ENCODE peak calls at places on chromosomes 6 and 20, in seven cellular contexts. One of them, this sample, is unnamed.

GRCh38 chr20:63411898-63412631 is 50.9 kb upstream of the CHRNA4 start:
- DNase-seq in cardiac muscle cell: no peak
- DNase-seq in adrenal gland: no peak
- DNase-seq in fibroblast of pulmonary artery: no peak
- DNase-seq in GM10248: no peak
- DNase-seq in tibial artery: no peak
- DNase-seq in heart left ventricle: no peak
- DNase-seq in this sample: no peak

GRCh38 chr6:113564401-113565161 is 292.6 kb upstream of the MARCKS start:
- DNase-seq in heart left ventricle: peak
- DNase-seq in GM10248: no peak
- DNase-seq in tibial artery: peak
- DNase-seq in cardiac muscle cell: peak
- DNase-seq in adrenal gland: peak
- DNase-seq in fibroblast of pulmonary artery: peak
- DNase-seq in this sample: peak

GRCh38 chr20:39112196-39112743 is 150.1 kb downstream of the DHX35 start:
- DNase-seq in heart left ventricle: no peak
- DNase-seq in cardiac muscle cell: peak
- DNase-seq in fibroblast of pulmonary artery: peak
- DNase-seq in GM10248: peak
- DNase-seq in adrenal gland: peak
- DNase-seq in tibial artery: no peak
- DNase-seq in this sample: peak

GRCh38 chr20:47336013-47336754 is 20.3 kb downstream of the ZMYND8 start:
- DNase-seq in tibial artery: no peak
- DNase-seq in adrenal gland: peak
- DNase-seq in heart left ventricle: no peak
- DNase-seq in fibroblast of pulmonary artery: peak
- DNase-seq in cardiac muscle cell: peak
- DNase-seq in GM10248: no peak
- DNase-seq in this sample: peak

GRCh38 chr20:9408422-9409300 is 105.7 kb upstream of the LAMP5 start:
- DNase-seq in adrenal gland: no peak
- DNase-seq in tibial artery: no peak
- DNase-seq in GM10248: no peak
- DNase-seq in fibroblast of pulmonary artery: peak
- DNase-seq in cardiac muscle cell: peak
- DNase-seq in heart left ventricle: no peak
- DNase-seq in this sample: peak

GRCh38 chr6:1325471-1326309 is 13.8 kb downstream of the FOXQ1 start:
- DNase-seq in GM10248: no peak
- DNase-seq in adrenal gland: no peak
- DNase-seq in tibial artery: no peak
- DNase-seq in fibroblast of pulmonary artery: peak
- DNase-seq in cardiac muscle cell: peak
- DNase-seq in heart left ventricle: no peak
- DNase-seq in this sample: peak

GRCh38 chr6:36643967-36644366 is 34.5 kb upstream of the CDKN1A start:
- DNase-seq in GM10248: no peak
- DNase-seq in fibroblast of pulmonary artery: no peak
- DNase-seq in tibial artery: no peak
- DNase-seq in adrenal gland: no peak
- DNase-seq in heart left ventricle: no peak
- DNase-seq in cardiac muscle cell: no peak
- DNase-seq in this sample: no peak

GRCh38 chr20:59749293-59749680 is 144.9 kb downstream of the PHACTR3 start:
- DNase-seq in GM10248: no peak
- DNase-seq in cardiac muscle cell: peak
- DNase-seq in fibroblast of pulmonary artery: peak
- DNase-seq in adrenal gland: no peak
- DNase-seq in tibial artery: no peak
- DNase-seq in heart left ventricle: no peak
- DNase-seq in this sample: peak

GRCh38 chr6:55497694-55498093 is 81.3 kb downstream of the HMGCLL1 start:
- DNase-seq in heart left ventricle: no peak
- DNase-seq in fibroblast of pulmonary artery: no peak
- DNase-seq in GM10248: no peak
- DNase-seq in tibial artery: no peak
- DNase-seq in adrenal gland: no peak
- DNase-seq in cardiac muscle cell: no peak
- DNase-seq in this sample: no peak

GRCh38 chr20:50194831-50195523 is 4.3 kb downstream of the CEBPB start:
- DNase-seq in heart left ventricle: peak
- DNase-seq in cardiac muscle cell: peak
- DNase-seq in GM10248: no peak
- DNase-seq in adrenal gland: peak
- DNase-seq in tibial artery: no peak
- DNase-seq in fibroblast of pulmonary artery: peak
- DNase-seq in this sample: no peak

GRCh38 chr6:112690497-112691202 is 343.5 kb downstream of the RFPL4B start:
- DNase-seq in cardiac muscle cell: peak
- DNase-seq in adrenal gland: no peak
- DNase-seq in fibroblast of pulmonary artery: peak
- DNase-seq in heart left ventricle: no peak
- DNase-seq in GM10248: no peak
- DNase-seq in tibial artery: no peak
- DNase-seq in this sample: peak

GRCh38 chr20:5945963-5946362 is 4.4 kb downstream of the TRMT6 start:
- DNase-seq in adrenal gland: no peak
- DNase-seq in fibroblast of pulmonary artery: peak
- DNase-seq in GM10248: no peak
- DNase-seq in tibial artery: no peak
- DNase-seq in cardiac muscle cell: peak
- DNase-seq in heart left ventricle: no peak
- DNase-seq in this sample: peak

GRCh38 chr20:40583195-40583594 is 105.8 kb downstream of the MAFB start:
- DNase-seq in tibial artery: peak
- DNase-seq in adrenal gland: peak
- DNase-seq in GM10248: no peak
- DNase-seq in cardiac muscle cell: no peak
- DNase-seq in heart left ventricle: no peak
- DNase-seq in fibroblast of pulmonary artery: no peak
- DNase-seq in this sample: no peak

GRCh38 chr20:49132995-49133451 is 55.1 kb downstream of the STAU1 start:
- DNase-seq in GM10248: peak
- DNase-seq in adrenal gland: no peak
- DNase-seq in heart left ventricle: no peak
- DNase-seq in cardiac muscle cell: peak
- DNase-seq in tibial artery: no peak
- DNase-seq in fibroblast of pulmonary artery: peak
- DNase-seq in this sample: peak

GRCh38 chr6:80638222-80639055 is 532.0 kb downstream of the BCKDHB start:
- DNase-seq in GM10248: no peak
- DNase-seq in tibial artery: peak
- DNase-seq in heart left ventricle: no peak
- DNase-seq in adrenal gland: peak
- DNase-seq in cardiac muscle cell: peak
- DNase-seq in fibroblast of pulmonary artery: peak
- DNase-seq in this sample: peak

GRCh38 chr6:152050451-152051195 is 243.1 kb downstream of the ESR1 start:
- DNase-seq in tibial artery: no peak
- DNase-seq in fibroblast of pulmonary artery: no peak
- DNase-seq in cardiac muscle cell: no peak
- DNase-seq in GM10248: no peak
- DNase-seq in adrenal gland: no peak
- DNase-seq in heart left ventricle: no peak
- DNase-seq in this sample: peak

GRCh38 chr6:21005816-21006553 is 471.7 kb downstream of the CDKAL1 start:
- DNase-seq in tibial artery: no peak
- DNase-seq in GM10248: no peak
- DNase-seq in adrenal gland: no peak
- DNase-seq in cardiac muscle cell: peak
- DNase-seq in fibroblast of pulmonary artery: peak
- DNase-seq in heart left ventricle: no peak
- DNase-seq in this sample: peak

GRCh38 chr6:109892451-109893435 is 85.4 kb upstream of the GPR6 start:
- DNase-seq in GM10248: no peak
- DNase-seq in tibial artery: no peak
- DNase-seq in adrenal gland: no peak
- DNase-seq in heart left ventricle: no peak
- DNase-seq in fibroblast of pulmonary artery: no peak
- DNase-seq in cardiac muscle cell: no peak
- DNase-seq in this sample: no peak
- TF ChIP-seq CTCF in GM10248: no peak
- TF ChIP-seq CTCF in tibial artery: no peak
- TF ChIP-seq CTCF in adrenal gland: no peak
- TF ChIP-seq CTCF in heart left ventricle: no peak
- TF ChIP-seq CTCF in fibroblast of pulmonary artery: no peak
- TF ChIP-seq CTCF in cardiac muscle cell: no peak
- TF ChIP-seq CTCF in this sample: peak

GRCh38 chr6:30101939-30102700 is 10.8 kb downstream of the TRIM31 start:
- DNase-seq in fibroblast of pulmonary artery: peak
- DNase-seq in tibial artery: peak
- DNase-seq in adrenal gland: peak
- DNase-seq in heart left ventricle: peak
- DNase-seq in GM10248: peak
- DNase-seq in cardiac muscle cell: peak
- DNase-seq in this sample: peak

GRCh38 chr6:30100154-30100553 is 12.7 kb downstream of the TRIM31 start:
- DNase-seq in GM10248: no peak
- DNase-seq in adrenal gland: no peak
- DNase-seq in fibroblast of pulmonary artery: no peak
- DNase-seq in cardiac muscle cell: no peak
- DNase-seq in heart left ventricle: no peak
- DNase-seq in tibial artery: no peak
- DNase-seq in this sample: no peak

GRCh38 chr6:30101423-30101938 is 11.4 kb downstream of the TRIM31 start:
- DNase-seq in tibial artery: no peak
- DNase-seq in GM10248: peak
- DNase-seq in cardiac muscle cell: no peak
- DNase-seq in fibroblast of pulmonary artery: no peak
- DNase-seq in heart left ventricle: no peak
- DNase-seq in adrenal gland: no peak
- DNase-seq in this sample: no peak

GRCh38 chr6:30102701-30103629 is 9.9 kb downstream of the TRIM31 start:
- DNase-seq in adrenal gland: peak
- DNase-seq in heart left ventricle: peak
- DNase-seq in cardiac muscle cell: peak
- DNase-seq in tibial artery: peak
- DNase-seq in GM10248: peak
- DNase-seq in fibroblast of pulmonary artery: peak
- DNase-seq in this sample: peak

DNA sequence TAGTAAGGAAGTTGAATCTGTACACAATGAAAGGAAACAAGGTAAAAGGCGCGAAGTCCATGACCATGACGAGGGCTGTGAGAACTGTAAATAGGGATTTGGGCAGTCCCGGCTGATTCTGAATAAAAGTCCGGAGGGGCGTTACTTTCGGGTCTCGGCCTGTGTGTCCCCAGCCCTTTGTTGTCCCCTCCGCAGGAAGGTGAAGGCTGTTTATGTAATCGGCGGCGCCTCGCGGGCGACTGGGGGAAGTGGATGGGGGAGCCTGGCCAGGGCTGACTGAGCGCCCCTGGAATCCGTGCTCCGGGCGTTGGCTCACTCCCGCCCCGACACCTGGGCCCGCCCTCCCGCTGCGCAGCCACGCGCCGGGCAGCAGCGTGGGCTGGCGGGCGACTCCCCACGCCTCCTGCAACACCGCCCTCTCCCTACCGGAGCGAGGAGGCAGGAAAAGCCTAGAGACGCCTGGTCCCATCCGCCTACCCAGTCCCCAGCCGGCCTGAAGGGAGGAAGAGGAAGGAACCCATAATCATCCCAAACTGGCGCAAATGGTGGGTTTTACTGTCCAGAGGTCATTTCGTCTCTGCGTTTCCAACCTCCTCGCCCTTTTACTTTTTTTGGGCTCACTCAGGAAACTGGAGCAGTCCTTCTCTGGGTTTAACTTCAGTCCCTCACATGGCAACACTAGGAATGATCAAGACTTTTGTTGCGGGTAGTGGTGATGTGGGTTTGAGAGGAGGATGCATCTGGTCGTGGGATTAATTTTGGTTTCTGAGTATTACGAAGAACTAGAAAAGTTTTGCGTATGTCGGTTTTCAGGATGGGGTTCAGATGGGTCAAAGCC is 12.1 kb downstream of the TRIM31 start:
- DNase-seq in GM10248: peak
- DNase-seq in fibroblast of pulmonary artery: no peak
- DNase-seq in adrenal gland: peak
- DNase-seq in tibial artery: no peak
- DNase-seq in heart left ventricle: peak
- DNase-seq in cardiac muscle cell: no peak
- DNase-seq in this sample: no peak
- TF ChIP-seq CTCF in GM10248: no peak
- TF ChIP-seq CTCF in fibroblast of pulmonary artery: no peak
- TF ChIP-seq CTCF in adrenal gland: no peak
- TF ChIP-seq CTCF in tibial artery: no peak
- TF ChIP-seq CTCF in heart left ventricle: no peak
- TF ChIP-seq CTCF in cardiac muscle cell: no peak
- TF ChIP-seq CTCF in this sample: peak

DNA sequence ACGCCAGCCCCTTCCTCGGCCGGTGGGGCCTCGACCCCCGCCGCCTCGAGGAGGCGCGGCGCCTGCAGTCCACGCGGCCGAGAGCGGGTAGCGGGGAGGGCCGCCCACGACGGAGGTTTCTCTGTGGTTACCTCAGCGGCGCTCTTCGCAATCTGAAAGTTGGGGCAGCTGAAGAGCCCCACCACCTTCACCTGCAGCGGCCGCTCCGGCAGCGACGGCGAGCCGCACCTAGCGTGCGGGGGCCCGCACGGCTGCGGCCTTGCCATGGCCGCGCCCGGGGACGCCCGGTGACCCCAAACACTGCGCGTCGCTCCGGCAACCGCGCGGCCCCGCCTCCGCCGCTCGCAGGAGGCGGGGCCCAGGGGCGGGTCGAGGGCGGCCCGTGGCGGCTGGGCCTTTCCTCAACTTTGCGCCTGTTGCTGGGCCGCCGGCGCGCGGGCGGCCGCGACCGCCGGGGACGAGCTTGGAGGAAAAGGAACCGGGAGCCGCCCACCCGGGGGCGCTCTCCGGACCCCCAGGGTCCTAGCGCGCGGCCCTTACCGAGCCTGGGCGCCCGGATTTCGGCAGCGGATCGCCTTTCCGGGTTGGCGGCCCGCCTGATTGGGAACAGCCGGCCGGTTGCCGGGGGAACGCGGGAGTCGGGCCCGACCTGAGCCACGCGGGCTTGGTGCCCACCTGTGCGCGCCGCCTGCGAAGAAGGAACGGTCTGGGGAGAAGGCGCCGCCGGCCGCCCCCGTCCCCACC is at the start of the genes PPIL6 and SMPD2:
- DNase-seq in cardiac muscle cell: peak
- DNase-seq in adrenal gland: peak
- DNase-seq in fibroblast of pulmonary artery: peak
- DNase-seq in GM10248: peak
- DNase-seq in heart left ventricle: peak
- DNase-seq in tibial artery: peak
- DNase-seq in this sample: peak
- TF ChIP-seq CTCF in cardiac muscle cell: peak
- TF ChIP-seq CTCF in adrenal gland: no peak
- TF ChIP-seq CTCF in fibroblast of pulmonary artery: no peak
- TF ChIP-seq CTCF in GM10248: peak
- TF ChIP-seq CTCF in heart left ventricle: peak
- TF ChIP-seq CTCF in tibial artery: no peak
- TF ChIP-seq CTCF in this sample: peak

DNA sequence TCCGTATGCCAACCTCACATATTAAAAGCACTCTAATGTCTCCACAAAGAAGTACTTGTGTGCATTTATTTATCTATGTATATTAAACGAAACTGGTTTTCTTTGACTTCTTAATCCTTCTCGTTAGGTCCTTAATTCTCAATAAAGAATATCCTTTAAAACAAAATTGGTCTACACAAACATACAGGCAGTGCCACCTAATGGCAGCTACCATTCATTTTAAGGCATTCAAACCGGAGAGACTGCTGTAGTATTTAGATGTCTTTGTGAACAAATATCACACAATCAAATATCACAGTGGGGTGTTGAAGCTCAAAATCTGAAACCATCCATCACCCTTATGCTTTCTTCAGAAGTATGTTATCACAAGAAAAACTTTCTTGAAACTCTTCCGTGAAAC is 96.6 kb upstream of the IRAK1BP1 start:
- DNase-seq in adrenal gland: no peak
- DNase-seq in GM10248: no peak
- DNase-seq in fibroblast of pulmonary artery: no peak
- DNase-seq in heart left ventricle: no peak
- DNase-seq in cardiac muscle cell: no peak
- DNase-seq in tibial artery: no peak
- DNase-seq in this sample: no peak
- TF ChIP-seq CTCF in adrenal gland: no peak
- TF ChIP-seq CTCF in GM10248: no peak
- TF ChIP-seq CTCF in fibroblast of pulmonary artery: no peak
- TF ChIP-seq CTCF in heart left ventricle: no peak
- TF ChIP-seq CTCF in cardiac muscle cell: no peak
- TF ChIP-seq CTCF in tibial artery: no peak
- TF ChIP-seq CTCF in this sample: no peak